ENCODE peak calls at places on chromosomes 1 and 21, in four cellular contexts. H is fibroblast of lung, N is A549, Y is AG04450. V is an unnamed sample.
A peak's percentile ranks its signal among the peaks of the same experiment; 100 is the strongest.

GRCh38 chr21:34008618-34009017 is 64.8 kb upstream of the MRPS6 start:
- DNase-seq in N (no peak), H (peak; percentile 90), Y (no peak), V (no peak)

GRCh38 chr1:218025454-218025853 is 259.6 kb upstream of the RRP15 start:
- DNase-seq in Y (peak; percentile 15), N (no peak), H (peak; percentile 52), V (no peak)

GRCh38 chr1:6099787-6100765 is 54.4 kb downstream of the KCNAB2 start:
- DNase-seq in Y (no peak), N (peak; percentile 22), H (no peak), V (peak; percentile 47)

GRCh38 chr1:25989860-25990650 is 7.8 kb downstream of the PAFAH2 start:
- DNase-seq in H (no peak), N (no peak), Y (no peak), V (no peak)

GRCh38 chr21:34073749-34074282 is 438 bp downstream of the MRPS6 start:
- DNase-seq in Y (no peak), N (no peak), H (no peak), V (peak; percentile 61)

GRCh38 chr1:3668585-3669300 is 16.4 kb downstream of the TP73 start:
- DNase-seq in H (no peak), Y (no peak), N (peak; percentile 32), V (peak; percentile 95)

GRCh38 chr1:230392920-230393521 is 33.1 kb downstream of the PGBD5 start:
- DNase-seq in N (no peak), H (no peak), Y (no peak), V (no peak)

GRCh38 chr1:171871848-171872247 is 30.6 kb downstream of the DNM3 start:
- DNase-seq in Y (no peak), H (no peak), N (no peak), V (no peak)

GRCh38 chr1:212608956-212609700 is 567 bp downstream of the ATF3 start:
- DNase-seq in H (peak; percentile 46), N (no peak), Y (no peak), V (peak; percentile 74)

GRCh38 chr1:14946567-14947285 is 206.8 kb upstream of the TMEM51 start:
- DNase-seq in Y (no peak), N (no peak), H (peak; percentile 86), V (no peak)

GRCh38 chr1:175050992-175051391 is 16.6 kb upstream of the TNN start:
- DNase-seq in H (no peak), N (no peak), Y (no peak), V (no peak)

GRCh38 chr21:34243562-34243961 is 120.2 kb upstream of the KCNE2 start:
- DNase-seq in H (peak; percentile 1), N (peak; percentile 16), Y (no peak), V (no peak)

GRCh38 chr1:166813508-166814223 is 25.6 kb upstream of the POGK start:
- DNase-seq in H (no peak), N (no peak), Y (no peak), V (no peak)

GRCh38 chr1:203149188-203149840 is 21.8 kb downstream of the ADORA1 start:
- DNase-seq in Y (no peak), H (no peak), N (no peak), V (peak; percentile 14)

GRCh38 chr1:42152119-42152518 is 1.1 kb upstream of the GUCA2B start:
- DNase-seq in H (no peak), N (peak; percentile 34), Y (no peak), V (no peak)

GRCh38 chr1:209815931-209816338 is 10.0 kb upstream of the IRF6 start:
- DNase-seq in H (no peak), N (no peak), Y (no peak), V (peak; percentile 45)

GRCh38 chr1:93801471-93801870 is 77.5 kb downstream of the DNTTIP2 start:
- DNase-seq in Y (peak; percentile 36), H (no peak), N (peak; percentile 34), V (no peak)

GRCh38 chr1:240607006-240607405 is 4.9 kb downstream of the GREM2 start:
- DNase-seq in H (no peak), N (no peak), Y (no peak), V (no peak)

GRCh38 chr1:10555635-10556429 is 81.1 kb downstream of the PEX14 start:
- DNase-seq in H (no peak), Y (no peak), N (no peak), V (no peak)

GRCh38 chr21:14451520-14451919 is 68.6 kb upstream of the HSPA13 start:
- DNase-seq in Y (no peak), N (no peak), H (no peak), V (no peak)

GRCh38 chr1:187313115-187313514 is 484.4 kb downstream of the PLA2G4A start:
- DNase-seq in H (peak; percentile 7), Y (no peak), N (no peak), V (no peak)

GRCh38 chr1:225467193-225468020 is 39.6 kb upstream of the LBR start:
- DNase-seq in N (no peak), H (no peak), Y (no peak), V (peak; percentile 88)

GRCh38 chr1:245735831-245736530 is 581.2 kb downstream of the KIF26B start:
- DNase-seq in Y (no peak), H (peak; percentile 53), N (no peak), V (no peak)

GRCh38 chr1:54540891-54541290 is 7.1 kb upstream of the ACOT11 start:
- DNase-seq in Y (no peak), N (no peak), H (no peak), V (no peak)

GRCh38 chr1:3992103-3992556 is 92.1 kb upstream of the C1orf174 start:
- DNase-seq in H (no peak), Y (no peak), N (peak; percentile 13), V (no peak)

GRCh38 chr21:14591882-14592281 is 45.8 kb upstream of the SAMSN1 start:
- DNase-seq in N (no peak), H (peak; percentile 8), Y (no peak), V (no peak)

GRCh38 chr1:30615816-30616590 is 107.4 kb downstream of the MATN1 start:
- DNase-seq in Y (no peak), N (no peak), H (no peak), V (no peak)

GRCh38 chr1:202562443-202563060 is 147.7 kb downstream of the SYT2 start:
- DNase-seq in H (peak; percentile 67), Y (no peak), N (no peak), V (no peak)

GRCh38 chr1:73662526-73662925 is 535.5 kb downstream of the LRRIQ3 start:
- DNase-seq in N (no peak), Y (no peak), H (no peak), V (no peak)

GRCh38 chr1:247406014-247406656 is 9.8 kb upstream of the NLRP3 start:
- DNase-seq in Y (no peak), N (no peak), H (no peak), V (no peak)

GRCh38 chr1:247407180-247407616 is 8.8 kb upstream of the NLRP3 start:
- DNase-seq in H (no peak), N (no peak), Y (no peak), V (peak; percentile 84)

GRCh38 chr1:247407978-247408560 is 7.9 kb upstream of the NLRP3 start:
- DNase-seq in Y (no peak), N (no peak), H (no peak), V (no peak)

GRCh38 chr1:247411583-247412295 is 4.2 kb upstream of the NLRP3 start:
- DNase-seq in Y (no peak), N (no peak), H (no peak), V (no peak)

DNA sequence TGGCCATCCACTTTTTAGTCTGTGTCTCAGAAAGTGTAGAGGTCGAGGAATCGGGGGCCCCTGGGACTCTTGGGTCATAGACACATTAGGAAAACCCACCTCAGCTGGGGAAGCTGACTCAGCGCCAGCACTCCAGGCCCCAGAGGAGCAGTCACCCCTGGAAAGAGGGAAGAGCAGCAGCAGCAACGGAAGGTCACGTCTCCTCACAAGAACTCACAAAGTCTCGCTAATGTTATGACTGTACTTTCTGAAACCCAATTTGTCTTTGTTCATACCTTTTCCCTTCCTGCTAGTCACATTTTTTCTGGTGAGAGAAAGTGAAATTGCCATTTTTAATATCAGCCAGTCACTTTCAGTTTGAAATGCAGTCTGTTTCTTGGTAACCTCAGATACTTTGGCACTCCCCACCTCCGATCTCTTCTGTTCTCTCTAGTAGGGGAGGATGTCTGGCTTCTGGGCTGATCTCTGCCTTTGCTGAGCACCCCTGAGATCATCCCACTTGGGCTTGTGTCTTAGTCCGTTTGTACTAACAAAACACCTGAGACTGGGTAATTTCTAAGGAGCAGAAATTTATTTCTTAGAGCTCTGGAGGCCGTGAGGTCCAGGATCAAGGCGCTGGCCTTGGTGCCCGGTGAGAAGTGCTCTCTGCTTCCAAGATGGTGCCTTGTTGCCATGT is 6.0 kb upstream of the NLRP3 start:
- DNase-seq in N (no peak), H (no peak), Y (no peak), V (no peak)
- H3K27ac ChIP-seq in N (no peak overlapping the region), H (no peak overlapping the region), Y (no peak overlapping the region), V (peak overlapping the region; percentile 18)

DNA sequence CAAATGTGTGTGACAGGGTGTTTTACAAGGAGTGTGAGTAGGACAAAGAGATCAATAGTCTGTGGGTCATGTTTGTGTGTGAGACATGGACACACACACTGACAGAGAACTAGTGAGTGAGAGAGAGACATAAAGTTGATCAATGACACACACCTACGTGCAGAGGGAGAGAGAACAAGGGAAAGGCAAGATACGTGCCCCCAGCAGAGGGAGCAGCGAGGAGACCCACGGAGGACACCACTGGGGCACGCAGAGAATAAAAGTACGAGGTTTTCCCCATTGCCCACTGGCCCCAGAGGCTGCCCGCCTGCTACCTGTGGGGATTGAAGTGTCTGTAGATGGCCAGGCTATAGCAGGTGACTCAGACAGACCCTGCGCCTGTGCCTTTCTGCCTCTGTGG is 130.2 kb upstream of the CSF3R start:
- DNase-seq in H (no peak), Y (no peak), N (no peak), V (no peak)
- H3K27ac ChIP-seq in H (no peak overlapping the region), Y (no peak overlapping the region), N (no peak overlapping the region), V (no peak overlapping the region)

GRCh38 chr1:21294266-21295058 is 4.2 kb upstream of the ECE1 start:
- DNase-seq in N (no peak), H (peak; percentile 31), Y (no peak), V (peak; percentile 67)

GRCh38 chr1:21296509-21297354 is 6.5 kb upstream of the ECE1 start:
- DNase-seq in N (no peak), Y (no peak), H (no peak), V (no peak)

GRCh38 chr1:21295545-21295944 is 5.3 kb upstream of the ECE1 start:
- DNase-seq in Y (no peak), N (no peak), H (no peak), V (no peak)

GRCh38 chr1:21293537-21294265 is 3.4 kb upstream of the ECE1 start:
- DNase-seq in Y (no peak), N (no peak), H (no peak), V (no peak)

GRCh38 chr1:21295059-21295401 is 4.8 kb upstream of the ECE1 start:
- DNase-seq in Y (no peak), H (peak; percentile 74), N (no peak), V (no peak)
- H3K27ac ChIP-seq in Y (no peak overlapping the region), H (no peak overlapping the region), N (peak overlapping the region; percentile 59), V (peak overlapping the region; percentile 75)

GRCh38 chr1:155867766-155868165 is 8.4 kb downstream of the SYT11 start:
- DNase-seq in H (no peak), N (no peak), Y (no peak), V (no peak)

GRCh38 chr1:155872527-155872926 is 13.2 kb downstream of the SYT11 start:
- DNase-seq in Y (no peak), N (no peak), H (no peak), V (no peak)

GRCh38 chr1:155873860-155874259 is 14.5 kb downstream of the SYT11 start:
- DNase-seq in Y (no peak), H (peak; percentile 81), N (no peak), V (no peak)

DNA sequence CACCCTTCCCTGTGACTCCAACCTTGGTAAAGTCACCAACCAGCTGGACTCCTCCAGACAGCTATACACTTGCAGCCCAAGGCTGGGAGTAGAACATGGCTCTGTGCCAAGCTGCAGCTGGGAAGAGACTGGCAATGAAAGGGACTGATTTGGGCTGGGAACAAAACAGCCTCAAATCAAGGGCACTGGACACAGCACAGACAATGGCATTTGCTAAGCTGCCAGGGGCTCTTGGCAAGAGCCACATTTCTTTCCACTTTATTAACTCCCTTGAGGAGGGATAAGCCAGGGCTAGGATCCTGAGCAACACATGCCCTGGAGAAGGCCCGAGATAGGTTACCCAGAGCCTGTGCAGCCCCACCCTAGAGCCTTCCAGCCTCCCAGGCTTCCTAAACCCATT is 12.0 kb downstream of the SYT11 start:
- DNase-seq in N (no peak), H (peak; percentile 33), Y (no peak), V (no peak)
- H3K27ac ChIP-seq in N (no peak overlapping the region), H (no peak overlapping the region), Y (no peak overlapping the region), V (no peak overlapping the region)

V was measured in lower lobe of right lung.